ENCODE peak calls at places on chromosomes 6 and 20, in five cellular contexts. E, C, J, B and S are unnamed samples.
A peak's percentile ranks its signal among the peaks of the same experiment; 100 is the strongest.

GRCh38 chr20:38337561-38338140 is 8.6 kb upstream of the LBP start:
- DNase-seq in J (peak; percentile 68), B (peak; percentile 63), C (no peak), E (no peak), S (no peak)

GRCh38 chr6:170052991-170053821 is 237.7 kb downstream of the DLL1 start:
- DNase-seq in C (no peak), J (peak; percentile 62), E (no peak), B (no peak), S (no peak)

GRCh38 chr6:79614326-79615285 is 16.5 kb upstream of the SH3BGRL2 start:
- DNase-seq in C (no peak), J (no peak), B (no peak), E (no peak), S (no peak)

GRCh38 chr6:44787254-44787844 is 399.8 kb downstream of the CDC5L start:
- DNase-seq in C (no peak), J (no peak), E (no peak), B (no peak), S (no peak)

GRCh38 chr6:142292191-142292924 is 9.4 kb upstream of the ADGRG6 start:
- DNase-seq in C (no peak), E (no peak), J (no peak), B (no peak), S (no peak)

GRCh38 chr20:1277529-1278322 is 11.6 kb downstream of the SNPH start:
- DNase-seq in B (no peak), E (peak; percentile 35), C (no peak), J (no peak), S (no peak)

GRCh38 chr6:162118706-162119105 is 608.9 kb downstream of the PRKN start:
- DNase-seq in J (no peak), C (no peak), B (no peak), E (no peak), S (no peak)

GRCh38 chr6:147194652-147195403 is 9.4 kb upstream of the STXBP5 start:
- DNase-seq in E (no peak), J (no peak), B (peak; percentile 25), C (no peak), S (no peak)

GRCh38 chr20:57440678-57441509 is 49.7 kb downstream of the RBM38 start:
- DNase-seq in C (no peak), B (no peak), E (no peak), J (peak; percentile 97), S (no peak)

GRCh38 chr6:88760091-88760490 is 203.3 kb downstream of the RNGTT start:
- DNase-seq in C (no peak), E (no peak), J (no peak), B (no peak), S (no peak)

GRCh38 chr20:38805958-38806854 is 709 bp downstream of the PPP1R16B start:
- DNase-seq in E (peak; percentile 84), J (peak; percentile 84), C (peak; percentile 27), B (no peak), S (peak; percentile 67)

GRCh38 chr20:43904778-43905177 is 9.9 kb upstream of the TOX2 start:
- DNase-seq in B (no peak), J (no peak), E (no peak), C (no peak), S (no peak)

GRCh38 chr20:63171991-63172390 is 43.9 kb downstream of the YTHDF1 start:
- DNase-seq in E (no peak), C (no peak), B (no peak), J (no peak), S (no peak)

GRCh38 chr20:5864873-5865582 is 85.3 kb downstream of the TRMT6 start:
- DNase-seq in C (no peak), E (no peak), J (no peak), B (peak; percentile 52), S (no peak)

GRCh38 chr6:112275365-112275764 is 21.0 kb upstream of the LAMA4 start:
- DNase-seq in C (no peak), B (no peak), J (no peak), E (no peak), S (no peak)

GRCh38 chr6:110547266-110547964 is 71.0 kb upstream of the SLC22A16 start:
- DNase-seq in B (peak; percentile 58), J (no peak), C (no peak), E (no peak), S (no peak)

GRCh38 chr20:17796096-17796563 is 96.4 kb downstream of the BANF2 start:
- DNase-seq in C (no peak), J (peak; percentile 41), E (no peak), B (no peak), S (no peak)

GRCh38 chr6:159577564-159577963 is 115.5 kb downstream of the SOD2 start:
- DNase-seq in B (peak; percentile 64), E (no peak), J (no peak), C (no peak), S (no peak)

GRCh38 chr20:32789896-32790750 is 27.9 kb downstream of the DNMT3B start:
- DNase-seq in C (peak; percentile 54), E (peak; percentile 85), J (peak; percentile 97), B (peak; percentile 97), S (peak; percentile 84)

GRCh38 chr6:129331450-129332138 is 378.4 kb downstream of the ARHGAP18 start:
- DNase-seq in C (no peak), B (no peak), J (no peak), E (no peak), S (no peak)

GRCh38 chr6:21987501-21987957 is 309.3 kb downstream of the PRL start:
- DNase-seq in C (no peak), E (no peak), B (peak; percentile 76), J (no peak), S (peak; percentile 41)

GRCh38 chr6:20117474-20117873 is 94.8 kb downstream of the MBOAT1 start:
- DNase-seq in C (no peak), J (no peak), E (no peak), B (peak; percentile 78), S (peak; percentile 29)

GRCh38 chr20:41249781-41250281 is 67.7 kb downstream of the ZHX3 start:
- DNase-seq in J (no peak), E (no peak), C (no peak), B (peak; percentile 71), S (peak; percentile 17)

GRCh38 chr20:21156266-21156665 is 30.4 kb downstream of the KIZ start:
- DNase-seq in E (no peak), C (no peak), J (no peak), B (peak; percentile 9), S (no peak)

GRCh38 chr20:47810116-47810672 is 24.9 kb upstream of the SULF2 start:
- DNase-seq in C (no peak), B (no peak), J (no peak), E (no peak), S (no peak)

GRCh38 chr6:110689275-110689935 is 125.9 kb downstream of the CDK19 start:
- DNase-seq in B (no peak), E (no peak), C (no peak), J (no peak), S (no peak)

GRCh38 chr6:109221543-109222195 is 126.4 kb downstream of the CEP57L1 start:
- DNase-seq in B (no peak), J (no peak), E (no peak), C (no peak), S (no peak)

GRCh38 chr6:156427345-156427744 is 349.8 kb upstream of the ARID1B start:
- DNase-seq in E (no peak), B (peak; percentile 61), C (no peak), J (no peak), S (no peak)

GRCh38 chr6:156425374-156425773 is 351.8 kb upstream of the ARID1B start:
- DNase-seq in C (no peak), J (no peak), B (no peak), E (no peak), S (no peak)

GRCh38 chr6:42970859-42971612 is 7.9 kb downstream of the PEX6 start:
- DNase-seq in J (no peak), C (no peak), E (no peak), B (peak; percentile 39), S (no peak)

GRCh38 chr6:56311086-56311485 is 63.7 kb upstream of the COL21A1 start:
- DNase-seq in C (no peak), B (no peak), J (no peak), E (no peak), S (no peak)

GRCh38 chr6:7389162-7389450 is 436 bp downstream of the CAGE1 start:
- DNase-seq in C (no peak), B (peak; percentile 67), E (no peak), J (no peak), S (peak; percentile 71)

GRCh38 chr6:81589465-81590313 is 162.8 kb downstream of the TENT5A start:
- DNase-seq in B (no peak), C (no peak), E (no peak), J (no peak), S (no peak)

GRCh38 chr6:54179152-54179551 is 67.9 kb downstream of the MLIP start:
- DNase-seq in J (no peak), C (no peak), E (no peak), B (no peak), S (no peak)

GRCh38 chr6:132483779-132484679 is 28.9 kb downstream of the STX7 start:
- DNase-seq in E (no peak), C (peak; percentile 40), J (no peak), B (peak; percentile 55), S (peak; percentile 42)

GRCh38 chr6:105593056-105593455 is 190.2 kb upstream of the PREP start:
- DNase-seq in E (no peak), B (no peak), J (no peak), C (no peak), S (no peak)